ENCODE peak calls at places on chromosome 20, in five cellular contexts. One of them, this sample, is unnamed.

GRCh38 chr20:32554965-32555289 is 30.2 kb downstream of the NOL4L start:
- DNase-seq in H4: no peak
- DNase-seq in HT-29: no peak
- DNase-seq in Peyer's patch: no peak
- DNase-seq in ELF-1: no peak
- DNase-seq in this sample: no peak

GRCh38 chr20:47502801-47503239 is 1.1 kb downstream of the NCOA3 start:
- DNase-seq in H4: peak; percentile 35
- DNase-seq in HT-29: peak; percentile 76
- DNase-seq in Peyer's patch: peak; percentile 26
- DNase-seq in ELF-1: peak; percentile 46
- DNase-seq in this sample: no peak

GRCh38 chr20:32969356-32970114 is 34.7 kb downstream of the SUN5 start:
- DNase-seq in H4: no peak
- DNase-seq in HT-29: no peak
- DNase-seq in Peyer's patch: no peak
- DNase-seq in ELF-1: no peak
- DNase-seq in this sample: no peak

GRCh38 chr20:30593572-30593971 is 663.9 kb upstream of the DEFB115 start:
- DNase-seq in H4: no peak
- DNase-seq in HT-29: no peak
- DNase-seq in Peyer's patch: no peak
- DNase-seq in ELF-1: peak; percentile 39
- DNase-seq in this sample: no peak

GRCh38 chr20:22921595-22922421 is 113.3 kb upstream of the SSTR4 start:
- DNase-seq in H4: peak; percentile 92
- DNase-seq in HT-29: peak; percentile 43
- DNase-seq in Peyer's patch: no peak
- DNase-seq in ELF-1: no peak
- DNase-seq in this sample: peak; percentile 25

GRCh38 chr20:41631826-41632225 is 13.6 kb upstream of the CHD6 start:
- DNase-seq in H4: peak; percentile 42
- DNase-seq in HT-29: no peak
- DNase-seq in Peyer's patch: no peak
- DNase-seq in ELF-1: no peak
- DNase-seq in this sample: no peak

GRCh38 chr20:23255658-23256385 is 94.8 kb upstream of the NXT1 start:
- DNase-seq in H4: no peak
- DNase-seq in HT-29: no peak
- DNase-seq in Peyer's patch: no peak
- DNase-seq in ELF-1: no peak
- DNase-seq in this sample: no peak

GRCh38 chr20:25083141-25083772 is 1.3 kb upstream of the VSX1 start:
- DNase-seq in H4: no peak
- DNase-seq in HT-29: no peak
- DNase-seq in Peyer's patch: peak; percentile 1
- DNase-seq in ELF-1: peak; percentile 31
- DNase-seq in this sample: no peak

GRCh38 chr20:90651-91050 is 3.2 kb downstream of the DEFB125 start:
- DNase-seq in H4: no peak
- DNase-seq in HT-29: no peak
- DNase-seq in Peyer's patch: no peak
- DNase-seq in ELF-1: no peak
- DNase-seq in this sample: no peak

This sample was measured in glomerular endothelial cell.